ENCODE peak calls at places on chromosomes 7 and 10, in ten cellular contexts. One of them, this sample, is unnamed.
A peak's percentile ranks its signal among the peaks of the same experiment; 100 is the strongest.

GRCh38 chr7:47954231-47954911 is 6.1 kb upstream of the PKD1L1 start:
- DNase-seq in spleen: no peak
- DNase-seq in thyroid gland: no peak
- DNase-seq in stomach: no peak
- DNase-seq in heart left ventricle: no peak
- DNase-seq in breast epithelium: no peak
- DNase-seq in tibial nerve: no peak
- DNase-seq in Peyer's patch: no peak
- DNase-seq in right lobe of liver: no peak
- DNase-seq in uterus: no peak
- DNase-seq in this sample: no peak

GRCh38 chr7:113610572-113610971 is 308.2 kb downstream of the PPP1R3A start:
- DNase-seq in spleen: no peak
- DNase-seq in thyroid gland: no peak
- DNase-seq in stomach: no peak
- DNase-seq in heart left ventricle: no peak
- DNase-seq in breast epithelium: no peak
- DNase-seq in tibial nerve: no peak
- DNase-seq in Peyer's patch: no peak
- DNase-seq in right lobe of liver: no peak
- DNase-seq in uterus: no peak
- DNase-seq in this sample: no peak

GRCh38 chr10:126090911-126091728 is 194.8 kb downstream of the FANK1 start:
- DNase-seq in spleen: no peak
- DNase-seq in thyroid gland: no peak
- DNase-seq in stomach: no peak
- DNase-seq in heart left ventricle: no peak
- DNase-seq in breast epithelium: no peak
- DNase-seq in tibial nerve: no peak
- DNase-seq in Peyer's patch: no peak
- DNase-seq in right lobe of liver: no peak
- DNase-seq in uterus: peak; percentile 51
- DNase-seq in this sample: no peak

GRCh38 chr7:151851160-151851751 is 25.7 kb downstream of the PRKAG2 start:
- DNase-seq in spleen: peak; percentile 84
- DNase-seq in thyroid gland: peak; percentile 75
- DNase-seq in stomach: peak; percentile 80
- DNase-seq in heart left ventricle: peak; percentile 55
- DNase-seq in breast epithelium: peak; percentile 61
- DNase-seq in tibial nerve: peak; percentile 32
- DNase-seq in Peyer's patch: no peak
- DNase-seq in right lobe of liver: peak; percentile 66
- DNase-seq in uterus: no peak
- DNase-seq in this sample: peak; percentile 35

GRCh38 chr7:117907058-117907633 is 33.9 kb upstream of the CTTNBP2 start:
- DNase-seq in spleen: no peak
- DNase-seq in thyroid gland: no peak
- DNase-seq in stomach: no peak
- DNase-seq in heart left ventricle: no peak
- DNase-seq in breast epithelium: no peak
- DNase-seq in tibial nerve: no peak
- DNase-seq in Peyer's patch: no peak
- DNase-seq in right lobe of liver: no peak
- DNase-seq in uterus: no peak
- DNase-seq in this sample: no peak

GRCh38 chr10:114767589-114768393 is 53.8 kb upstream of the FHIP2A start:
- DNase-seq in spleen: peak; percentile 80
- DNase-seq in thyroid gland: peak; percentile 75
- DNase-seq in stomach: peak; percentile 65
- DNase-seq in heart left ventricle: peak; percentile 47
- DNase-seq in breast epithelium: no peak
- DNase-seq in tibial nerve: no peak
- DNase-seq in Peyer's patch: peak; percentile 80
- DNase-seq in right lobe of liver: peak; percentile 70
- DNase-seq in uterus: no peak
- DNase-seq in this sample: peak; percentile 57

GRCh38 chr10:131872837-131873375 is 27.9 kb upstream of the PPP2R2D start:
- DNase-seq in spleen: peak; percentile 65
- DNase-seq in thyroid gland: peak; percentile 9
- DNase-seq in stomach: no peak
- DNase-seq in heart left ventricle: no peak
- DNase-seq in breast epithelium: no peak
- DNase-seq in tibial nerve: no peak
- DNase-seq in Peyer's patch: peak; percentile 34
- DNase-seq in right lobe of liver: no peak
- DNase-seq in uterus: no peak
- DNase-seq in this sample: no peak

GRCh38 chr7:107152011-107152410 is 16.8 kb upstream of the HBP1 start:
- DNase-seq in spleen: no peak
- DNase-seq in thyroid gland: no peak
- DNase-seq in stomach: no peak
- DNase-seq in heart left ventricle: no peak
- DNase-seq in breast epithelium: no peak
- DNase-seq in tibial nerve: no peak
- DNase-seq in Peyer's patch: no peak
- DNase-seq in right lobe of liver: no peak
- DNase-seq in uterus: no peak
- DNase-seq in this sample: no peak

GRCh38 chr10:124744688-124745055 is 494 bp upstream of the FAM53B start:
- DNase-seq in spleen: no peak
- DNase-seq in thyroid gland: peak; percentile 67
- DNase-seq in stomach: no peak
- DNase-seq in heart left ventricle: no peak
- DNase-seq in breast epithelium: peak; percentile 55
- DNase-seq in tibial nerve: no peak
- DNase-seq in Peyer's patch: no peak
- DNase-seq in right lobe of liver: no peak
- DNase-seq in uterus: no peak
- DNase-seq in this sample: no peak

GRCh38 chr10:12372846-12373245 is 23.5 kb downstream of the CAMK1D start:
- DNase-seq in spleen: no peak
- DNase-seq in thyroid gland: no peak
- DNase-seq in stomach: no peak
- DNase-seq in heart left ventricle: no peak
- DNase-seq in breast epithelium: no peak
- DNase-seq in tibial nerve: no peak
- DNase-seq in Peyer's patch: no peak
- DNase-seq in right lobe of liver: no peak
- DNase-seq in uterus: no peak
- DNase-seq in this sample: no peak

GRCh38 chr7:150969483-150969874 is 8.6 kb downstream of the KCNH2 start:
- DNase-seq in spleen: no peak
- DNase-seq in thyroid gland: no peak
- DNase-seq in stomach: no peak
- DNase-seq in heart left ventricle: peak; percentile 26
- DNase-seq in breast epithelium: no peak
- DNase-seq in tibial nerve: no peak
- DNase-seq in Peyer's patch: no peak
- DNase-seq in right lobe of liver: no peak
- DNase-seq in uterus: no peak
- DNase-seq in this sample: no peak

GRCh38 chr7:50751136-50751535 is 31.6 kb downstream of the GRB10 start:
- DNase-seq in spleen: no peak
- DNase-seq in thyroid gland: no peak
- DNase-seq in stomach: no peak
- DNase-seq in heart left ventricle: no peak
- DNase-seq in breast epithelium: no peak
- DNase-seq in tibial nerve: no peak
- DNase-seq in Peyer's patch: no peak
- DNase-seq in right lobe of liver: no peak
- DNase-seq in uterus: no peak
- DNase-seq in this sample: no peak

GRCh38 chr10:102175415-102175814 is 23.2 kb downstream of the NOLC1 start:
- DNase-seq in spleen: no peak
- DNase-seq in thyroid gland: no peak
- DNase-seq in stomach: no peak
- DNase-seq in heart left ventricle: no peak
- DNase-seq in breast epithelium: no peak
- DNase-seq in tibial nerve: no peak
- DNase-seq in Peyer's patch: no peak
- DNase-seq in right lobe of liver: no peak
- DNase-seq in uterus: no peak
- DNase-seq in this sample: no peak

GRCh38 chr7:18846765-18847215 is 270.6 kb downstream of the TWIST1 start:
- DNase-seq in spleen: no peak
- DNase-seq in thyroid gland: no peak
- DNase-seq in stomach: no peak
- DNase-seq in heart left ventricle: no peak
- DNase-seq in breast epithelium: no peak
- DNase-seq in tibial nerve: no peak
- DNase-seq in Peyer's patch: no peak
- DNase-seq in right lobe of liver: no peak
- DNase-seq in uterus: no peak
- DNase-seq in this sample: no peak

GRCh38 chr7:157046681-157047080 is 36.2 kb upstream of the MNX1 start:
- DNase-seq in spleen: no peak
- DNase-seq in thyroid gland: no peak
- DNase-seq in stomach: no peak
- DNase-seq in heart left ventricle: no peak
- DNase-seq in breast epithelium: peak; percentile 21
- DNase-seq in tibial nerve: no peak
- DNase-seq in Peyer's patch: no peak
- DNase-seq in right lobe of liver: no peak
- DNase-seq in uterus: no peak
- DNase-seq in this sample: no peak

GRCh38 chr7:43838201-43838659 is 31.1 kb downstream of the MRPS24 start:
- DNase-seq in spleen: no peak
- DNase-seq in thyroid gland: no peak
- DNase-seq in stomach: no peak
- DNase-seq in heart left ventricle: no peak
- DNase-seq in breast epithelium: no peak
- DNase-seq in tibial nerve: no peak
- DNase-seq in Peyer's patch: no peak
- DNase-seq in right lobe of liver: no peak
- DNase-seq in uterus: no peak
- DNase-seq in this sample: no peak

GRCh38 chr10:4283841-4284610 is 499.0 kb upstream of the KLF6 start:
- DNase-seq in spleen: no peak
- DNase-seq in thyroid gland: no peak
- DNase-seq in stomach: peak; percentile 37
- DNase-seq in heart left ventricle: peak; percentile 82
- DNase-seq in breast epithelium: peak; percentile 44
- DNase-seq in tibial nerve: peak; percentile 65
- DNase-seq in Peyer's patch: no peak
- DNase-seq in right lobe of liver: no peak
- DNase-seq in uterus: peak; percentile 67
- DNase-seq in this sample: no peak

GRCh38 chr10:100482181-100482833 is 19.5 kb downstream of the WNT8B start:
- DNase-seq in spleen: peak; percentile 92
- DNase-seq in thyroid gland: peak; percentile 78
- DNase-seq in stomach: peak; percentile 74
- DNase-seq in heart left ventricle: peak; percentile 71
- DNase-seq in breast epithelium: peak; percentile 37
- DNase-seq in tibial nerve: no peak
- DNase-seq in Peyer's patch: peak; percentile 80
- DNase-seq in right lobe of liver: peak; percentile 82
- DNase-seq in uterus: peak; percentile 52
- DNase-seq in this sample: peak; percentile 83
- H3K4me3 ChIP-seq in spleen: peak overlapping the region; percentile 54
- H3K4me3 ChIP-seq in thyroid gland: peak overlapping the region; percentile 12
- H3K4me3 ChIP-seq in stomach: peak overlapping the region; percentile 45
- H3K4me3 ChIP-seq in heart left ventricle: peak overlapping the region; percentile 43
- H3K4me3 ChIP-seq in breast epithelium: peak overlapping the region; percentile 56
- H3K4me3 ChIP-seq in tibial nerve: peak overlapping the region; percentile 29
- H3K4me3 ChIP-seq in Peyer's patch: peak overlapping the region; percentile 30
- H3K4me3 ChIP-seq in right lobe of liver: peak overlapping the region; percentile 36
- H3K4me3 ChIP-seq in uterus: peak overlapping the region; percentile 28
- H3K4me3 ChIP-seq in this sample: peak overlapping the region; percentile 19

DNA sequence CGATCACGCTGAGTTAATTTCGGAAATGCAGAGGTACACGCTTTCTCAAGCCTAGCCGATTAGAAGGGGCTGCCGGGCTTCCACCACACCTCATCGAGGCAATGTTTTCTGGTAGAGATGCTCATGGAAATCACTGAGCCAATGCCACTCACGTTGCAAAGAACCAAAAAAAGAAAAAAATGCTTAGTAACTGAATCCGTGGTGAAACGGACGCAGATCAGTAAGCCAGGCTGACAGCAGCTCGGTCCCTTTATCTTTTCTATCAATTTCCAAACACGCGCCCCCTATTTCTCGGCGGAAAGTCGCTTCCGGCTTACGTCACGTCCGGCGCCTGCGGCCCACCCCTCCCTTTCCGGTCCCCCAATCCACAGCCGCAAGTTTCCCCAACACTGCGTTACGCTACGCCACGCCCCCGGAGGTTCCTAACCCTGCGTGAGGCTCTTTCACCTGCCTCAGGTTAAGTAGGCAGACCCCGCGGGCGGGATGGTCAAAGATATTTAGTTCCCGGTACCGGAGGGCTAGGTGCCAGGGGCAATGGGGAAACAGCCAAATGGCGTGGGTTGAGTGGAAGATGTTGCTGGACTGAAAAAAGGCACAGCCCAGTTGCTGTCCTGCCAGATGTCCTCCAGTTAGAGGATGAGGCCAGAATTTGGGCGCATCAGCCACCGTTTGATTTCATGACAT is at the start of gene NSUN6:
- DNase-seq in spleen: peak; percentile 97
- DNase-seq in thyroid gland: peak; percentile 88
- DNase-seq in stomach: peak; percentile 93
- DNase-seq in heart left ventricle: peak; percentile 91
- DNase-seq in breast epithelium: peak; percentile 87
- DNase-seq in tibial nerve: peak; percentile 81
- DNase-seq in Peyer's patch: peak; percentile 93
- DNase-seq in right lobe of liver: peak; percentile 94
- DNase-seq in uterus: peak; percentile 91
- DNase-seq in this sample: peak; percentile 93
- TF ChIP-seq POLR2A in spleen: no peak
- TF ChIP-seq POLR2A in thyroid gland: no peak
- TF ChIP-seq POLR2A in stomach: peak; percentile 61
- TF ChIP-seq POLR2A in heart left ventricle: no peak
- TF ChIP-seq POLR2A in breast epithelium: peak; percentile 79
- TF ChIP-seq POLR2A in tibial nerve: peak; percentile 68
- TF ChIP-seq POLR2A in Peyer's patch: peak; percentile 40
- TF ChIP-seq POLR2A in right lobe of liver: peak; percentile 99
- TF ChIP-seq POLR2A in uterus: peak; percentile 77
- TF ChIP-seq POLR2A in this sample: peak; percentile 95

GRCh38 chr7:135168001-135168400 is 2.5 kb downstream of the CYREN start:
- DNase-seq in spleen: peak; percentile 82
- DNase-seq in thyroid gland: no peak
- DNase-seq in stomach: no peak
- DNase-seq in heart left ventricle: no peak
- DNase-seq in breast epithelium: no peak
- DNase-seq in tibial nerve: no peak
- DNase-seq in Peyer's patch: no peak
- DNase-seq in right lobe of liver: peak; percentile 70
- DNase-seq in uterus: no peak
- DNase-seq in this sample: no peak
- H3K4me3 ChIP-seq in spleen: no peak overlapping the region
- H3K4me3 ChIP-seq in thyroid gland: no peak overlapping the region
- H3K4me3 ChIP-seq in stomach: no peak overlapping the region
- H3K4me3 ChIP-seq in heart left ventricle: no peak overlapping the region
- H3K4me3 ChIP-seq in breast epithelium: no peak overlapping the region
- H3K4me3 ChIP-seq in tibial nerve: no peak overlapping the region
- H3K4me3 ChIP-seq in Peyer's patch: no peak overlapping the region
- H3K4me3 ChIP-seq in right lobe of liver: no peak overlapping the region
- H3K4me3 ChIP-seq in uterus: no peak overlapping the region
- H3K4me3 ChIP-seq in this sample: no peak overlapping the region

DNA sequence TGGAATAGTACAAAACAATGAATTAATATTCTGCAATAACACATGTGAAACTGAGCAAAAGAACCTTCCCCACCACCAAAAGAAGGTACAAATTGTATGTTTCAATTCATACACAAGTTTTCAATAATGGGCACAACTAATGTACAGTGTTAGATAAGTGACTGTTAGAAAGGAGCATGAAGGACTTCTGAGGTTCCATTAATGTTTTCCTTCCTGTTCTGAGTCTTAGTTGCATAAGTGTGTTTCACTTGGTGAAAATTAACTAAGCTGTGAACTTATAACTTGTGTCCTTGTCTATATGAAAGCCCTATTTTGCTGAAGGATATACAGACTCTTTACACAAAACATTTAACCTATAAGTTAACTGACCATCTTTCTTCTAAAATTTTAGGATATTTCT is 8.2 kb downstream of the GSAP start:
- DNase-seq in spleen: no peak
- DNase-seq in thyroid gland: no peak
- DNase-seq in stomach: no peak
- DNase-seq in heart left ventricle: no peak
- DNase-seq in breast epithelium: no peak
- DNase-seq in tibial nerve: no peak
- DNase-seq in Peyer's patch: no peak
- DNase-seq in right lobe of liver: no peak
- DNase-seq in uterus: no peak
- DNase-seq in this sample: no peak
- TF ChIP-seq POLR2A in spleen: no peak
- TF ChIP-seq POLR2A in thyroid gland: no peak
- TF ChIP-seq POLR2A in stomach: no peak
- TF ChIP-seq POLR2A in heart left ventricle: no peak
- TF ChIP-seq POLR2A in breast epithelium: no peak
- TF ChIP-seq POLR2A in tibial nerve: no peak
- TF ChIP-seq POLR2A in Peyer's patch: no peak
- TF ChIP-seq POLR2A in right lobe of liver: no peak
- TF ChIP-seq POLR2A in uterus: no peak
- TF ChIP-seq POLR2A in this sample: no peak

This sample was measured in body of pancreas.